ENCODE peak calls at places on chromosome 22, in six cellular contexts. Q is mesendoderm, X is GM23248, F is uterus, B is thyroid gland, Z is LNCaP clone FGC. M is an unnamed sample.

GRCh38 chr22:31496007-31496734 is at the start of gene SFI1:
- DNase-seq in X (peak; percentile 96), F (peak; percentile 92), Z (peak; percentile 43), B (peak; percentile 93), Q (peak; percentile 87), M (peak; percentile 92)

GRCh38 chr22:43094085-43094484 is 4.9 kb upstream of the TTLL1 start:
- DNase-seq in Q (peak; percentile 44), B (peak; percentile 92), F (no peak), Z (no peak), X (peak; percentile 71), M (peak; percentile 47)

GRCh38 chr22:50019316-50019715 is 6.8 kb upstream of the IL17REL start:
- DNase-seq in Q (no peak), B (no peak), F (no peak), X (no peak), Z (no peak), M (no peak)

GRCh38 chr22:43118024-43118849 is 7.7 kb downstream of the BIK start:
- DNase-seq in B (no peak), Q (no peak), Z (no peak), F (no peak), X (peak; percentile 54), M (no peak)

GRCh38 chr22:35299217-35299716 is 427 bp upstream of the TOM1 start:
- DNase-seq in Z (no peak), Q (no peak), F (no peak), B (no peak), X (peak; percentile 74), M (no peak)

GRCh38 chr22:25630446-25630845 is 66.0 kb downstream of the GRK3 start:
- DNase-seq in F (no peak), B (no peak), Q (no peak), Z (no peak), X (no peak), M (no peak)

GRCh38 chr22:24961217-24961844 is 8.8 kb downstream of the KIAA1671 start:
- DNase-seq in F (no peak), Z (no peak), Q (no peak), X (no peak), B (no peak), M (no peak)

GRCh38 chr22:24727218-24727851 is 47.2 kb downstream of the PIWIL3 start:
- DNase-seq in X (peak; percentile 53), B (peak; percentile 59), F (no peak), Q (no peak), Z (peak; percentile 41), M (no peak)

GRCh38 chr22:20441631-20442484 is 4.2 kb upstream of the SCARF2 start:
- DNase-seq in Z (no peak), X (peak; percentile 48), Q (no peak), F (no peak), B (no peak), M (no peak)

GRCh38 chr22:50139843-50140415 is 30.6 kb upstream of the PANX2 start:
- DNase-seq in Z (no peak), F (no peak), X (no peak), B (no peak), Q (no peak), M (no peak)

GRCh38 chr22:30305519-30305905 is 16.2 kb upstream of the CASTOR1 start:
- DNase-seq in X (peak; percentile 40), F (peak; percentile 71), Q (no peak), B (peak; percentile 46), Z (no peak), M (peak; percentile 71)

GRCh38 chr22:30921108-30921507 is 47.5 kb downstream of the MORC2 start:
- DNase-seq in Z (no peak), B (no peak), X (peak; percentile 35), Q (no peak), F (no peak), M (no peak)

GRCh38 chr22:19663286-19663815 is 51.0 kb upstream of the SEPTIN5 start:
- DNase-seq in F (no peak), Q (no peak), X (peak; percentile 93), Z (peak; percentile 50), B (peak; percentile 37), M (peak; percentile 54)

GRCh38 chr22:29055192-29055830 is 6.3 kb downstream of the C22orf31 start:
- DNase-seq in Q (peak; percentile 48), X (no peak), Z (no peak), B (no peak), F (no peak), M (no peak)
- H3K4me3 ChIP-seq in Q (no peak overlapping the region), X (no peak overlapping the region), Z (no peak overlapping the region), B (no peak overlapping the region), F (no peak overlapping the region), M (no peak overlapping the region)

DNA sequence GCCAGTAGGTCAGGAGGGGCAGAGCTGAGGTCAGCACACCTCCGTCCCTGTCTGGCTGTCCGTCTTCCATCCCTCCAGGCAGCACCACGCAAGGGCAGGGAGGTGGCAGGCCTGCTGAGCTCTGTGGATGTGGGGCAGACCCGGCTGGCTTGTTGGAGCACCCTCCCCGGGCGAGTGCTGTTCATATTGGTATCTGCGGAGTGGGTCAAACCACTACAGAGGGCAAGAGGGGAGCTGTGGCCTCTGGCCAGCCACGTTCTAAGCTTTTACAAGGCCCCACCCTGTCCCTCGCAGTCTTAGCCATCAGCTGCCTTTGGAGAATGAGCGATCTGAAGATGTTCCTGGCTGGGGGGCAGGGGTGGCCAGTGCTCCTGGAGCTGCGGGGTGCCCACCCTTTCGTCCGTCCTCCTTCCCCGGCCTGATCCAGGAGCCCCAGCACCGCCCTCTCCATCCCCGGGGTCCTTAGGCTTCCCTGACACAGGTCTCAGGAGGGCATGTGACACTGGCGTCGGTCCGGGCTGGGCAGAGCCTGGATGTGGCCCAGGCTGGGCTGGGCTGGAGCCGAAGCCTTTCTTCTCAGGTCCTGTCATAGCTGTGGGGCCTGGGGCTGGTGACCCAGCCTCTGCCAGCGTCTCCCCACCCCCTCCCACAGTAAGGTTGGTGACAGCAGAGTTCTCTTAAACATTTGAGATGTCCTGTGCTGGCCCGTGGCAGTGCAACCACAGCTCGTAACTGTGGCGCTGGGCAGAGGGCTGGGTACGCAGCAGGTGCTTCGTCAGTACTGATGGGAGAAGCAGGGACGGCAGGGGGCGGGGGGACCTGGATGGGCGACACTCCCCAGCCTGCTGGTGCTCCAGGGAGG is 31.7 kb upstream of the GRAMD4 start:
- DNase-seq in X (no peak), B (peak; percentile 92), Q (no peak), Z (no peak), F (no peak), M (no peak)
- H3K4me3 ChIP-seq in X (no peak overlapping the region), B (no peak overlapping the region), Q (no peak overlapping the region), Z (no peak overlapping the region), F (no peak overlapping the region), M (no peak overlapping the region)

DNA sequence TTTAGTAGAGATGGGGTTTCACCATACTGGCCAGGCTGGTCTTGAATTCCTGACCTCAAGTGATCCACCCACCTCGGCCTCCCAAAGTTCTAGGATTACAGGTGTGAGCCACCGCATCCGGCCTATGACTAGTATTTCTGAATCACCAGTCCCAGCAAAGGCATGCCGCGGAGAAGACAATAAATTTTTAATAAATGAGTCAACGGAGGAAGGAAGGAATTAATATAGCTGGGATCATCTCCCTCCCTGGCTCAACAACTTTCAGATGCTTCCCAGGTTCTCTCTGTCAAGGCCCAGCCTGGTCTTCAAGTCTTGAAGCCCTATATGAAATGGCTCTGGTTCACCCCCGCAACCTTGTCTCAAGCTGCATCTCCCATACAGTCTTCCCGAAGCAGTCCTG is 45.7 kb downstream of the CYTH4 start:
- DNase-seq in B (no peak), X (peak; percentile 91), Q (no peak), F (no peak), Z (no peak), M (no peak)
- H3K4me3 ChIP-seq in B (no peak overlapping the region), X (no peak overlapping the region), Q (no peak overlapping the region), F (no peak overlapping the region), Z (no peak overlapping the region), M (no peak overlapping the region)

GRCh38 chr22:39462443-39463147 is 5.8 kb downstream of the MGAT3 start:
- DNase-seq in X (no peak), B (no peak), Z (no peak), F (no peak), Q (peak; percentile 84), M (no peak)
- H3K4me3 ChIP-seq in X (no peak overlapping the region), B (no peak overlapping the region), Z (no peak overlapping the region), F (no peak overlapping the region), Q (no peak overlapping the region), M (no peak overlapping the region)

GRCh38 chr22:23403152-23403719 is 176.9 kb downstream of the IGLL1 start:
- DNase-seq in Z (no peak), X (no peak), Q (no peak), B (no peak), F (no peak), M (peak; percentile 19)
- H3K4me3 ChIP-seq in Z (peak overlapping the region; percentile 49), X (no peak overlapping the region), Q (no peak overlapping the region), B (no peak overlapping the region), F (no peak overlapping the region), M (no peak overlapping the region)

GRCh38 chr22:17566776-17567175 is 3.5 kb downstream of the SLC25A18 start:
- DNase-seq in B (no peak), Q (no peak), F (no peak), X (no peak), Z (no peak), M (no peak)

GRCh38 chr22:17575151-17575550 is 11.9 kb downstream of the SLC25A18 start:
- DNase-seq in X (no peak), Q (peak; percentile 26), B (no peak), Z (no peak), F (no peak), M (no peak)

GRCh38 chr22:17575681-17576080 is 12.4 kb downstream of the SLC25A18 start:
- DNase-seq in Q (no peak), Z (no peak), F (no peak), B (no peak), X (peak; percentile 29), M (no peak)

GRCh38 chr22:17569971-17570511 is 6.7 kb downstream of the SLC25A18 start:
- DNase-seq in X (peak; percentile 8), Z (no peak), F (peak; percentile 32), B (no peak), Q (peak; percentile 63), M (peak; percentile 27)

DNA sequence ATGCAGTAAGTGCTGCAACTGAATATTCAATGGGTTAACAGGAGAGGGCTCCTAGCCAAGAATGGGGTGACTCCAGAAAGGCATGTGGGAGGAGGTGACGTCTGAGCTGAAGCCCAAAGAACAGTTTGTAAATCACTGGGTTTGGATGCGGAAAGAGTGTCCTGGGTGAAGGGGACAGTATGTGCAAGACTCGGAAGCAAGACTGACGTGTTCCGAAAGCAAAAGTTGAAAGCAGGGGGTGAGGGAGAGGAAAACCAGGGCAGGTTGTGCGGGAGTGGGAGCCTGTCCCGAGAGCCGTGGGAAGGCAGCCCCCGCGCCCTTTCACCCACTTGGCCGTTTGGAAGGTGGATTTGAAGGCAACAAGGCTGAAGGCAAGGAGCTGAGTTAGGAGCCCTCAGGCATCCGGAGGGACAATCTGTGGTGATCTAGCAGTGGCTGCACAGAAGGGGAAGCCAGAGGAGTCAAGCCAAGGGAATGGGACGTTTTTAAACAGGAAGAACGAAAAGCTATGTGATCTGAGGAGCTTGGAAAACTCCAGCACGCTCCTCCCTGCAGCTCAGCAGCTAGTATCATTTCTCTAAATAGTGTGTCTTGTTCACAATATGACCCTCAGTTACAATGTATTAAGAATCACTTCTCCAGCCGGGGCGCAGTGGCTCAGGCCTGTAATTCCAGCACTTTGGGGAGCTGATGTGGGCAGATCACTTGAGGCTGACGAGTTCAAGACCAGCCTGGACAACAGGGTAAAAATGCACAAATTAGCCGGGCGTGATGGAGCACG is 7.7 kb downstream of the SLC25A18 start:
- DNase-seq in X (peak; percentile 91), F (peak; percentile 92), B (peak; percentile 51), Z (no peak), Q (peak; percentile 40), M (peak; percentile 90)
- H3K4me3 ChIP-seq in X (peak overlapping the region; percentile 65), F (peak overlapping the region; percentile 29), B (no peak overlapping the region), Z (no peak overlapping the region), Q (no peak overlapping the region), M (peak overlapping the region; percentile 57)